ENCODE peak calls at places on chromosomes 7 and 10, in six cellular contexts. F, U, J, H, E and G are unnamed samples.
A peak's percentile ranks its signal among the peaks of the same experiment; 100 is the strongest.

GRCh38 chr10:106942035-106942662 is 222.4 kb downstream of the SORCS1 start:
- DNase-seq in F (no peak), U (no peak), J (no peak), H (no peak), E (no peak), G (peak; percentile 94)

GRCh38 chr7:36103837-36104561 is 49.1 kb upstream of the EEPD1 start:
- DNase-seq in F (no peak), U (no peak), J (no peak), H (no peak), E (no peak), G (no peak)

GRCh38 chr10:100868391-100868790 is 44.4 kb upstream of the SLF2 start:
- DNase-seq in F (no peak), U (no peak), J (no peak), H (no peak), E (no peak), G (no peak)

GRCh38 chr7:45089314-45089891 is 634 bp upstream of the NACAD start:
- DNase-seq in F (peak; percentile 89), U (peak; percentile 52), J (peak; percentile 49), H (peak; percentile 98), E (peak; percentile 81), G (peak; percentile 20)

GRCh38 chr7:17406756-17407155 is 108.3 kb downstream of the AHR start:
- DNase-seq in F (no peak), U (peak; percentile 63), J (no peak), H (no peak), E (no peak), G (no peak)

GRCh38 chr7:66921918-66922486 is 977 bp downstream of the TMEM248 start:
- DNase-seq in F (no peak), U (peak; percentile 40), J (peak; percentile 4), H (no peak), E (no peak), G (peak; percentile 81)

GRCh38 chr10:73366381-73367298 is 8.0 kb upstream of the CFAP70 start:
- DNase-seq in F (no peak), U (no peak), J (no peak), H (no peak), E (no peak), G (peak; percentile 88)

GRCh38 chr7:155377837-155378579 is 79.9 kb upstream of the EN2 start:
- DNase-seq in F (peak; percentile 55), U (peak; percentile 52), J (peak; percentile 32), H (peak; percentile 29), E (no peak), G (no peak)

GRCh38 chr10:104259999-104260774 is 5.5 kb downstream of the GSTO1 start:
- DNase-seq in F (no peak), U (peak; percentile 47), J (peak; percentile 45), H (no peak), E (no peak), G (no peak)

GRCh38 chr7:111392976-111393762 is 169.1 kb downstream of the IMMP2L start:
- DNase-seq in F (no peak), U (peak; percentile 7), J (no peak), H (peak; percentile 4), E (no peak), G (no peak)

GRCh38 chr10:123986736-123987135 is 95.1 kb upstream of the CPXM2 start:
- DNase-seq in F (no peak), U (no peak), J (no peak), H (no peak), E (no peak), G (no peak)

GRCh38 chr7:90879924-90880323 is 283.8 kb downstream of the CDK14 start:
- DNase-seq in F (peak; percentile 78), U (no peak), J (no peak), H (no peak), E (no peak), G (no peak)

GRCh38 chr7:158368449-158368848 is 219.2 kb downstream of the PTPRN2 start:
- DNase-seq in F (no peak), U (no peak), J (no peak), H (no peak), E (no peak), G (no peak)

GRCh38 chr7:1697499-1698125 is 27.5 kb downstream of the ELFN1 start:
- DNase-seq in F (no peak), U (no peak), J (no peak), H (no peak), E (no peak), G (no peak)

GRCh38 chr7:122166708-122167107 is 22.7 kb upstream of the AASS start:
- DNase-seq in F (no peak), U (peak; percentile 60), J (no peak), H (no peak), E (no peak), G (no peak)

GRCh38 chr10:18230794-18231193 is 90.6 kb downstream of the CACNB2 start:
- DNase-seq in F (no peak), U (peak; percentile 65), J (no peak), H (no peak), E (no peak), G (no peak)

GRCh38 chr10:48632166-48632565 is 27.3 kb upstream of the ARHGAP22 start:
- DNase-seq in F (no peak), U (peak; percentile 45), J (no peak), H (no peak), E (no peak), G (no peak)

GRCh38 chr7:6530626-6531491 is 20.4 kb downstream of the GRID2IP start:
- DNase-seq in F (peak; percentile 73), U (no peak), J (peak; percentile 48), H (peak; percentile 88), E (peak; percentile 3), G (no peak)

GRCh38 chr10:73772280-73773151 is 9.3 kb upstream of the CHCHD1 start:
- DNase-seq in F (peak; percentile 80), U (peak; percentile 93), J (peak; percentile 82), H (peak; percentile 83), E (no peak), G (peak; percentile 91)

GRCh38 chr7:84219310-84219709 is 24.7 kb upstream of the SEMA3A start:
- DNase-seq in F (no peak), U (no peak), J (no peak), H (no peak), E (no peak), G (no peak)

GRCh38 chr10:74753295-74754211 is 72.8 kb upstream of the KAT6B start:
- DNase-seq in F (no peak), U (peak; percentile 75), J (no peak), H (peak; percentile 46), E (no peak), G (no peak)

GRCh38 chr10:72333111-72334012 is 21.4 kb downstream of the DNAJB12 start:
- DNase-seq in F (no peak), U (no peak), J (no peak), H (no peak), E (no peak), G (no peak)

GRCh38 chr7:105643384-105643783 is 62.1 kb upstream of the EFCAB10 start:
- DNase-seq in F (peak; percentile 78), U (no peak), J (peak; percentile 73), H (peak; percentile 72), E (peak; percentile 95), G (no peak)

GRCh38 chr7:8236781-8237407 is 25.1 kb downstream of the ICA1 start:
- DNase-seq in F (no peak), U (no peak), J (no peak), H (no peak), E (no peak), G (no peak)

GRCh38 chr10:13810536-13810935 is 223.8 kb downstream of the PRPF18 start:
- DNase-seq in F (no peak), U (no peak), J (peak; percentile 61), H (no peak), E (no peak), G (no peak)

GRCh38 chr7:150914966-150915365 is 62.6 kb downstream of the AOC1 start:
- DNase-seq in F (no peak), U (no peak), J (no peak), H (no peak), E (no peak), G (no peak)

GRCh38 chr7:31151849-31152248 is 99.7 kb downstream of the ADCYAP1R1 start:
- DNase-seq in F (no peak), U (no peak), J (no peak), H (no peak), E (no peak), G (no peak)